ENCODE peak calls at places on chromosomes 6 and 20, in five cellular contexts. W is H1, H is A549, R is HepG2, P is K562. Q is an unnamed sample.

GRCh38 chr6:34543421-34543820 is 12.7 kb downstream of the SPDEF start:
- DNase-seq in H (no peak), P (no peak), W (no peak), R (no peak), Q (no peak)

GRCh38 chr20:42218566-42218965 is 600.4 kb upstream of the CHD6 start:
- DNase-seq in P (no peak), H (no peak), R (no peak), W (no peak), Q (no peak)

GRCh38 chr6:118317581-118318563 is 230.2 kb upstream of the PLN start:
- DNase-seq in P (no peak), R (no peak), H (no peak), W (no peak), Q (no peak)

GRCh38 chr20:15967334-15967733 is 605.9 kb downstream of the KIF16B start:
- DNase-seq in P (no peak), H (no peak), R (no peak), W (no peak), Q (no peak)

GRCh38 chr6:75941509-75941908 is 131.0 kb downstream of the IMPG1 start:
- DNase-seq in P (no peak), H (no peak), W (no peak), R (no peak), Q (no peak)

GRCh38 chr6:33192671-33193602 is 670 bp upstream of the COL11A2 start:
- DNase-seq in W (no peak), R (no peak), H (no peak), P (no peak), Q (no peak)

GRCh38 chr20:408843-409696 is 971 bp downstream of the RBCK1 start:
- DNase-seq in P (no peak), H (no peak), R (no peak), W (no peak), Q (no peak)

GRCh38 chr20:53774487-53775203 is 181.0 kb upstream of the ZNF217 start:
- DNase-seq in W (no peak), P (no peak), R (no peak), H (peak), Q (no peak)

GRCh38 chr6:87944541-87944954 is 103.1 kb upstream of the SPACA1 start:
- DNase-seq in H (peak), P (no peak), W (no peak), R (peak), Q (no peak)

GRCh38 chr20:12970372-12970821 is 38.4 kb upstream of the SPTLC3 start:
- DNase-seq in P (no peak), R (peak), H (peak), W (no peak), Q (no peak)

GRCh38 chr20:49541733-49542513 is 26.0 kb downstream of the PTGIS start:
- DNase-seq in P (peak), R (peak), W (no peak), H (peak), Q (peak)
- TF ChIP-seq KDM1A in P (peak), R (no peak), W (peak), H (no peak), Q (no peak)

DNA sequence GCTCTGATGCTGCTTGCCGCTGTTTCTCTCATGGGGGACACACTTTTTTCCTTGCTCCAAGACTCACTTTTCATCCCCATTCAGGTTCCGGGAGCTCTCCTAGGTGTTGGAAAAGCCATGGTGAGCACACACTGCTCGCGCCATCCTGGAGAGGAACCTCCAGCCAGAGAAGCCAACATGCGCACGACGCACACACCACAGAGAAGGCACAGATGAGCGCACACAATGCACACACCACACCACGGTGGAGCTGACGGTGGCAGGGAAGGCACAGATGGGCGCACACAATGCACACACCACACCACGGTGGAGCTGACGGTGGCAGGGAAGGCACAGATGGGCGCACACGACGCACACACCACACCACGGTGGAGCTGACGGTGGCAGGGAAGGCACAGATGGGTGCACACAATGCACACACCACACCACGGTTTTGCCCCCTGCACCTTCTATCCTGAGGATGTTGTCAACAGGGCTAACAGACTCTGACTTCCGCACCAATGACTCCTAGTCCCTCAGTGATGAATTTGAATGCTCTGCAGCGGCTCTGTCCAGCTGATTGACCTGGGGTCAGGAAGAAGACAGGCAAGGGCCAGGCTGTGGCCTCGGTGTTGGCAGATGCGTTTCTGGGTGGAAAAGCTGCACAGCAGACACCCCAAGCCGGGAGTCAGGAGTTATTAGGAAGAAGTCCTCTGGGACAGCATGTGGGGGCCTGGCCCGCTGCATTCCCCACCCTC is 154.8 kb downstream of the ERMARD start:
- DNase-seq in R (no peak), P (no peak), W (no peak), H (no peak), Q (no peak)
- TF ChIP-seq KDM1A in R (no peak), P (no peak), W (no peak), H (no peak), Q (no peak)

DNA sequence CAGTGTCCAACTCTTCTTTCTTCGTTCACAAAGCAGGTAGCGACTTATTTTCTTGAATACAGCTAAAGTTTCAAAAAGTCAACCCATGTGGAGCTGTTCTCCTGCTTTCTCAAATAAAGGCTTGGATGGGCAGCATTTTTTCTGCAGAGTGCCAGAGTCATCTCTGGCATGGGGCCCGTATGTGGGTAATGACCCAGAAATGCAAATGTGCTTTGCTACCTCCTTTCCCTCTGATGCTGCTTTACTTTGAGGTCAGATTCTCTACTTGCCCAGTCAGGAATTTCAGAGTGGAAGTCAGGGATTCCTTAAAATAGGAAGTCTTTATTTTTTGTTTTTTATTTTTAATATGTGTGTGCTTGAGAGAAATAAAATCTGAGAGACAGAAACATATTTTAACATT is 4.9 kb downstream of the NKAIN2 start:
- DNase-seq in H (no peak), P (no peak), W (no peak), R (no peak), Q (no peak)
- TF ChIP-seq KDM1A in H (no peak), P (no peak), W (no peak), R (no peak), Q (no peak)

DNA sequence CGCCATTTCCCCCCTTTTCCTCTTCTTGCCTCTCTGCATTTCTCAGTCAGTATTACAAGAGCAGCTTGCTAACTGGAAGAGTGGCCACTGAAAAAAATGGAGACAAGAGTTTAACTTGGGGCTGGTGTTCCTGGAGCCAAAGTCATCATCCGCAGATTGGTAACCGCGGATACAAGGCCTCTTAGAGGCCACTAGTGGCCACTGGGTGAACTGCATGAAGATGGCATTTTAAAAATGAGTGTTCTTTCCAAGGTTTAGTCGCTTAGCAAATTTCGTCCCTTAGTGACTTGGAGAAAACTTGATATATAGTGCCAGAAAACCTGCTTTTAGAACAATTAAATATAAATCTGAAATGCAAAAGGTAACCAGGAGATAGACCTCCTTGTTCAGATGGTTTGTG is 4.8 kb downstream of the F13A1 start:
- DNase-seq in R (peak), H (peak), W (no peak), P (peak), Q (no peak)
- TF ChIP-seq KDM1A in R (no peak), H (no peak), W (no peak), P (no peak), Q (no peak)

GRCh38 chr6:143542915-143543314 is 31.4 kb upstream of the FUCA2 start:
- DNase-seq in R (no peak), H (no peak), P (no peak), W (no peak), Q (no peak)
- TF ChIP-seq KDM1A in R (no peak), H (no peak), P (no peak), W (no peak), Q (no peak)

Q was measured in GM12878.